ENCODE peak calls at places on chromosomes 13 and 19, in five cellular contexts. O is tibial artery, R is brain microvascular endothelial cell, L is GM12878, M is fibroblast of pulmonary artery. A is an unnamed sample.

GRCh38 chr19:1063030-1063908 is 3.7 kb upstream of the ARHGAP45 start:
- DNase-seq in O (no peak), R (no peak), L (no peak), M (no peak), A (peak)

GRCh38 chr19:18859676-18860301 is 28.0 kb downstream of the UPF1 start:
- DNase-seq in O (no peak), R (no peak), L (no peak), M (peak), A (no peak)

GRCh38 chr13:112744306-112745021 is 54.6 kb downstream of the ATP11A start:
- DNase-seq in O (no peak), R (no peak), L (no peak), M (peak), A (no peak)

GRCh38 chr13:84096221-84096620 is 213.9 kb upstream of the SLITRK1 start:
- DNase-seq in O (no peak), R (peak), L (no peak), M (peak), A (no peak)

GRCh38 chr19:35135389-35135909 is 590 bp upstream of the LGI4 start:
- DNase-seq in O (peak), R (peak), L (no peak), M (peak), A (peak)

GRCh38 chr13:107680115-107680514 is 535.2 kb downstream of the LIG4 start:
- DNase-seq in O (no peak), R (no peak), L (no peak), M (no peak), A (no peak)

GRCh38 chr13:44112700-44113329 is 233.1 kb downstream of the LACC1 start:
- DNase-seq in O (no peak), R (no peak), L (no peak), M (no peak), A (no peak)

GRCh38 chr13:110507678-110508381 is 53.7 kb downstream of the RAB20 start:
- DNase-seq in O (no peak), R (no peak), L (no peak), M (no peak), A (no peak)

GRCh38 chr19:916645-917322 is 349 bp upstream of the KISS1R start:
- DNase-seq in O (no peak), R (no peak), L (no peak), M (no peak), A (no peak)

GRCh38 chr13:112723771-112724170 is 33.9 kb downstream of the ATP11A start:
- DNase-seq in O (peak), R (no peak), L (no peak), M (no peak), A (no peak)

GRCh38 chr13:75038315-75038881 is 443.6 kb downstream of the TBC1D4 start:
- DNase-seq in O (no peak), R (no peak), L (no peak), M (no peak), A (no peak)

GRCh38 chr13:109610517-109610916 is 175.9 kb downstream of the IRS2 start:
- DNase-seq in O (peak), R (no peak), L (no peak), M (peak), A (peak)

GRCh38 chr13:83377486-83377885 is 504.8 kb downstream of the SLITRK1 start:
- DNase-seq in O (no peak), R (peak), L (no peak), M (peak), A (no peak)

GRCh38 chr13:31807090-31807541 is 67.8 kb downstream of the RXFP2 start:
- DNase-seq in O (no peak), R (no peak), L (no peak), M (peak), A (no peak)

GRCh38 chr13:33799950-33800592 is 17.9 kb upstream of the RFC3 start:
- DNase-seq in O (no peak), R (peak), L (no peak), M (peak), A (no peak)

GRCh38 chr13:112725346-112726017 is 35.6 kb downstream of the ATP11A start:
- DNase-seq in O (peak), R (no peak), L (peak), M (no peak), A (no peak)

GRCh38 chr19:39746836-39747529 is 9.2 kb upstream of the CLC start:
- DNase-seq in O (no peak), R (no peak), L (no peak), M (no peak), A (no peak)

GRCh38 chr19:50496189-50497029 is 14.6 kb downstream of the JOSD2 start:
- DNase-seq in O (no peak), R (no peak), L (no peak), M (no peak), A (peak)

GRCh38 chr13:113491418-113491883 is 940 bp upstream of the DCUN1D2 start:
- DNase-seq in O (no peak), R (no peak), L (no peak), M (no peak), A (peak)

GRCh38 chr19:58563823-58564222 is 5.4 kb upstream of the UBE2M start:
- DNase-seq in O (no peak), R (no peak), L (no peak), M (no peak), A (no peak)

GRCh38 chr19:46610413-46610775 is 9.3 kb downstream of the CALM3 start:
- DNase-seq in O (no peak), R (no peak), L (no peak), M (no peak), A (no peak)

GRCh38 chr13:20702530-20702929 is 969 bp upstream of the IL17D start:
- DNase-seq in O (no peak), R (no peak), L (no peak), M (no peak), A (no peak)

GRCh38 chr13:43799191-43799590 is 12.4 kb upstream of the ENOX1 start:
- DNase-seq in O (no peak), R (no peak), L (no peak), M (no peak), A (no peak)

DNA sequence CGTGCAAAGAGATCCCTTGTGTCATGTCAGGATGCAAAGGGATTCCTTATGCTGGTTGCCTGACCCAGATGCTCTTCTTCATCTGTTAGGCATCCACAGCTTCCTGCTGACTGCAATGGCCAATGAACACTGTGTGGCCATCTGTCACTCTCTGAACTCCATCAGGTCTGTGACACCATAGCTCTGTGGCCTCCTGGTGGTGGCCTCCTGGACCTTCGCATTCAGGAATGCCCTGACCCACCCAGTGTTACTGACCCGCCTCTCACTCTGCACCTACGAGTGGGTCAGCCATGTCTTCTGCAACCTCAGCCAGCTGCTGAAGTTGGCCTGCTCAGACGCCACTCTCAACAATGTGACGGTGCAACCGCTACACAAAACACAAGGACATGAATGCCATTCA is 23.9 kb upstream of the TPM4 start:
- DNase-seq in O (no peak), R (no peak), L (no peak), M (no peak), A (no peak)
- TF ChIP-seq CTCF in O (no peak), R (no peak), L (no peak), M (no peak), A (no peak)

GRCh38 chr19:38375098-38375493 is 725 bp downstream of the PSMD8 start:
- DNase-seq in O (no peak), R (no peak), L (no peak), M (no peak), A (no peak)

GRCh38 chr19:38373907-38374331 is 452 bp upstream of the PSMD8 start:
- DNase-seq in O (no peak), R (no peak), L (no peak), M (no peak), A (no peak)

GRCh38 chr19:38375748-38376147 is 1.4 kb downstream of the PSMD8 start:
- DNase-seq in O (no peak), R (no peak), L (no peak), M (no peak), A (no peak)

GRCh38 chr19:38376576-38376975 is 2.2 kb downstream of the PSMD8 start:
- DNase-seq in O (no peak), R (no peak), L (no peak), M (no peak), A (no peak)

DNA sequence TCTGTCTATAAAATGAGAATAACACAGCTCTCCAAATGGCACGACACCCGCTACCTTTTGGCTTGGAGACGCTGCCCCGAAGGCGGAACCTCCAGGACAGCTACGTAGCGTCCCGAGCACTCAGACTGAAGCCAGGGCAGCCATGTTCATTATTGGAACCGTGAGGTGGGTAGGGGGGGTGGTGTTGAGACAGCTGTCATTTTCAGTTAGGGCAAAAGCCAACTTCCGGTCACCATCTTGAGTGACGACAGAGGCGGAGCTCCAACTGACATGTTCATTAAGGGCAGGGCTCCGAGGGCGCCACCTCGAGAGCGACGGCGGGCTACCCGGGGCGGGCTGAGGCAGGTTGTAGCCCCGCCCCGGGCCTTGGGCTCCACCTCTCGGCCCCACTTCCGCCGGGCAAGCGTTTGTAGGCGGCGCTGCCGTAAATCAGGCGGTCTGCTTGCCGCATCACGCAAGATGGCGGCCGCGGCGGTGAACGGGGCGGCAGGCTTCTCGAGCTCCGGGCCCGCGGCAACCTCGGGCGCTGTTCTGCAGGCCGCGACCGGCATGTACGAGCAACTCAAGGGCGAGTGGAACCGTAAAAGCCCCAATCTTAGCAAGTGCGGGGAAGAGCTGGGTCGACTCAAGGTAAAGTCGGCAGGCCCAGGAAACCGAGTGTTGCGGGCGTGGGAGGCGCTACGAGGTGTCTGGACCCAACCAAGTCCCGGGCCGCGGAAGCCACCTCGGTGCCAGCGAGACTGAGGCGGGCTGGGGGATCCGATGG is at the start of gene PSMD8:
- DNase-seq in O (peak), R (peak), L (peak), M (peak), A (peak)
- TF ChIP-seq CTCF in O (peak), R (peak), L (peak), M (peak), A (no peak)

GRCh38 chr13:99028890-99029289 is 51.0 kb upstream of the DOCK9 start:
- DNase-seq in O (no peak), R (no peak), L (no peak), M (no peak), A (no peak)
- TF ChIP-seq CTCF in O (no peak), R (peak), L (peak), M (peak), A (no peak)

GRCh38 chr13:39284801-39285388 is 246.6 kb downstream of the NHLRC3 start:
- DNase-seq in O (no peak), R (no peak), L (no peak), M (peak), A (no peak)
- TF ChIP-seq CTCF in O (no peak), R (peak), L (no peak), M (peak), A (no peak)

GRCh38 chr19:15156391-15156790 is 44.4 kb downstream of the NOTCH3 start:
- DNase-seq in O (no peak), R (no peak), L (no peak), M (no peak), A (no peak)

GRCh38 chr19:15166700-15167099 is 34.1 kb downstream of the NOTCH3 start:
- DNase-seq in O (no peak), R (no peak), L (no peak), M (no peak), A (no peak)

GRCh38 chr19:15159251-15159650 is 41.5 kb downstream of the NOTCH3 start:
- DNase-seq in O (no peak), R (no peak), L (no peak), M (peak), A (no peak)

DNA sequence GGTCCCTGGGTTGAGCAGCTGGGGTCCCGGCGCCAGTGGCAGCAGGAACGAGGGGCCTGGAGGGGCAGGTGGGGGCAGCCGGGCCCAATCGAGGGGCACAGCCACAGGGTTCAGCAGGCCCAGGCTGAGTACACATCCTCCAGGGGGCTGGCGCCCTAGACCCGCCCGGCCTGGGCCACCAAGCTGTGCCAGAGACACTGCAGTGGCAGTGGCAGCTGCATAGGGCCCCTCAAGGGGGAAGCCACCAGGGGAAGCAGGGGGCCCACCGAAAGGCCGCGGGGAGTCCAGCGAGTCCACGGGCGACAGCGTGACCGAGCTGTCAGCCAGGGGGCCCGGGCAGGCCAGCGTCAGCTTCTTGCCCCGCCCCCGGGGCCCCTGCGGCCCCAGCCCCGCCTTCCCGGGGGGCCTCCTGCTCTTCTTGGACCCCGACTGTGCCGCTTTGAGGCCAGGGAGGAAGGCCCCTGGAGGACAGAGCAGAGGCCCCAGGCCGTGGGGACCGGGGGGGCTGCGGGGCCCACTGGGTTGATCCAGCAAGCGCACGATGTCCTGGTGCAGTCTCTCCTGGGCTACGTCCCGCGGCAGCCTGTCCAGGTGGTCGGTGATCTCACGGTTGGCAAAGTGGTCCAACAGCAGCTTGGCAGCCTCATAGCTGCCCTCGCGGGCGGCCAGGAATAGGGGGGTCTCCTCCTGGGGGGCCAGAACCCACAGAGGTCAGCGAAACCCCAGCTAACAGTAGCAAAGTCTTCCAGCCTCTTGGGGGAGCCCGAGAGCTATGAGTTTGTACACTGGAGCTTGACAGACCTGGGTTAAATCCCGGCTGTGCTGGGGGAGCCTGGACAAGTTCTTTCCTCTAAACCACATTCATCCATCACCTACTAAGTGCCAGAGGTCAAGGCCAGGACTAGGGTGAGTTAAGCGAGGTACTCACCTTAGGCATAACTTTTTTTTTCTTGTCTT is 39.5 kb downstream of the NOTCH3 start:
- DNase-seq in O (no peak), R (no peak), L (no peak), M (peak), A (peak)
- TF ChIP-seq CTCF in O (no peak), R (peak), L (peak), M (peak), A (peak)